ENCODE peak calls at places on chromosomes 5 and 9, in six cellular contexts. U, V, Q, R, L and M are unnamed samples.

GRCh38 chr5:53243403-53243802 is 133.8 kb upstream of the MOCS2 start:
- DNase-seq in R (no peak), Q (no peak), L (no peak), U (no peak), V (no peak), M (no peak)

GRCh38 chr5:58507715-58508114 is 16.5 kb downstream of the GAPT start:
- DNase-seq in L (no peak), Q (no peak), R (no peak), V (no peak), U (no peak), M (no peak)

GRCh38 chr9:33125871-33126822 is 41.0 kb downstream of the B4GALT1 start:
- DNase-seq in L (no peak), Q (no peak), V (no peak), U (no peak), R (no peak), M (no peak)

GRCh38 chr5:43137326-43137725 is 16.6 kb downstream of the ZNF131 start:
- DNase-seq in U (no peak), R (no peak), Q (no peak), L (no peak), V (no peak), M (no peak)

GRCh38 chr5:172926796-172927195 is 32.4 kb upstream of the RPL26L1 start:
- DNase-seq in R (no peak), L (no peak), V (no peak), Q (no peak), U (no peak), M (no peak)

GRCh38 chr5:176594554-176594953 is 15.4 kb downstream of the GPRIN1 start:
- DNase-seq in R (no peak), L (no peak), V (no peak), Q (no peak), U (no peak), M (no peak)

GRCh38 chr5:115100556-115100955 is 69.2 kb downstream of the TRIM36 start:
- DNase-seq in L (no peak), Q (no peak), V (no peak), U (no peak), R (no peak), M (no peak)

GRCh38 chr5:93421987-93422391 is 159.0 kb downstream of the NR2F1-AS1 start:
- DNase-seq in R (no peak), L (no peak), Q (no peak), U (peak), V (no peak), M (no peak)

GRCh38 chr5:56164371-56164770 is 68.8 kb downstream of the ANKRD55 start:
- DNase-seq in R (no peak), L (no peak), Q (no peak), V (no peak), U (peak), M (no peak)

GRCh38 chr5:15142458-15142857 is 270.9 kb upstream of the ANKH start:
- DNase-seq in V (no peak), Q (no peak), R (no peak), L (no peak), U (no peak), M (no peak)

GRCh38 chr9:34568783-34569182 is 20.7 kb downstream of the CNTFR start:
- DNase-seq in R (no peak), V (no peak), L (no peak), U (peak), Q (no peak), M (no peak)

GRCh38 chr5:155116456-155117251 is 103.1 kb downstream of the KIF4B start:
- DNase-seq in R (no peak), V (no peak), Q (no peak), L (peak), U (no peak), M (peak)

GRCh38 chr9:93268551-93269314 is 84.8 kb downstream of the WNK2 start:
- DNase-seq in U (peak), Q (no peak), R (no peak), V (no peak), L (no peak), M (peak)

GRCh38 chr9:131969469-131969989 is 110.1 kb downstream of the MED27 start:
- DNase-seq in R (no peak), L (no peak), Q (no peak), U (peak), V (no peak), M (no peak)

GRCh38 chr5:154055225-154055624 is 16.5 kb downstream of the MFAP3 start:
- DNase-seq in V (no peak), L (no peak), R (no peak), U (no peak), Q (no peak), M (no peak)

GRCh38 chr5:2175842-2176404 is 293.2 kb upstream of the IRX4 start:
- DNase-seq in V (no peak), R (no peak), Q (no peak), L (no peak), U (no peak), M (no peak)

GRCh38 chr9:96619109-96619435 is 571 bp downstream of the CDC14B start:
- DNase-seq in Q (no peak), V (no peak), U (peak), L (no peak), R (no peak), M (no peak)

GRCh38 chr9:96619491-96620154 is at the start of gene CDC14B:
- DNase-seq in U (peak), R (no peak), V (peak), Q (peak), L (peak), M (peak)

GRCh38 chr9:96616817-96617438 is 2.7 kb downstream of the CDC14B start:
- DNase-seq in R (no peak), V (no peak), Q (no peak), L (no peak), U (no peak), M (no peak)

GRCh38 chr9:96617439-96618185 is 2.0 kb downstream of the CDC14B start:
- DNase-seq in U (no peak), V (no peak), R (no peak), Q (no peak), L (no peak), M (no peak)

DNA sequence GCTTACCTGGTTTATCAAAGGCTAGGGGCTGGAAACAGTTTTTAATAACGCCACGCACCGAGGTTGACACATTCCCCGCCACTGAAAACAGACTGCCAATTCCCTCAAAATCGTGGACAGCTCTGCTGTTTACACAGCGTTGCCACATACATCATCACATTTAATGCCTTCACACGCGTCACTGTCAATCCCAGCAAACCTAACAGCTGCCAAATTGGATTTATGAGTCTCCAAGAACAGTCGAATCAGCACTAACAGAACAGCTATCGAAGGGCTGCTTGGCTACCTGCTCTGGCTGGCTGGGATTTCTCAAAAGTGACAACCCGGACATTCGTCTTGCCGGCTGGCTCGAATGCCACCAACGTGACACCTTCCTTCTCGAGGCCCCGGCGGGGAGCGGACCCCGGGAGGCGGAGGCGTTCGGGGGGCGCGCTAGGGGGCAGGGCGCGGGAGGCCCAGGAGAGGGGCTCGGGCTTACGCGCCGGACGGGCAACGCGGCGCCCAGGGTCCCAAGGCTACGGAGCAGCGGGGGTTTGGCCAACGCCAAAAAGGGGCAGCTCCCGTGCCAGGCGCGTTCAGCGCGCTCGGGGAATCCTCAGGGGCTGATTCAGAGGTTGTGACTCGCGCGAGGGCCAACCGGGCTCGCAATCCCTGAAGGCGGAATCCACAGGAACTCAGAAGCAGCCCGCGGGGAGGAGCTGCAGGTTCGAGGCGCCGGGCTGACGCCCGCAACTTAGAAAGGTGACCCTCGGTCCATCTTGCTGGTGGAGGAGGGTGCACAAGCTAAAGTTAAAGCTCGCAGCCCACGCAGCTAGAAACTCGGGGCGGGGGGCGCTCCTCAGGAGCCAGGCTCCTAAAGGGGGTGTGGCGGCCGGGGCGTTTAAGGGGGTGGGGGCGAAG is 1.2 kb downstream of the CDC14B start:
- DNase-seq in R (no peak), U (peak), V (no peak), L (peak), Q (no peak), M (no peak)
- TF ChIP-seq JUND in R (no peak), U (no peak), V (no peak), L (no peak), Q (no peak), M (no peak)

DNA sequence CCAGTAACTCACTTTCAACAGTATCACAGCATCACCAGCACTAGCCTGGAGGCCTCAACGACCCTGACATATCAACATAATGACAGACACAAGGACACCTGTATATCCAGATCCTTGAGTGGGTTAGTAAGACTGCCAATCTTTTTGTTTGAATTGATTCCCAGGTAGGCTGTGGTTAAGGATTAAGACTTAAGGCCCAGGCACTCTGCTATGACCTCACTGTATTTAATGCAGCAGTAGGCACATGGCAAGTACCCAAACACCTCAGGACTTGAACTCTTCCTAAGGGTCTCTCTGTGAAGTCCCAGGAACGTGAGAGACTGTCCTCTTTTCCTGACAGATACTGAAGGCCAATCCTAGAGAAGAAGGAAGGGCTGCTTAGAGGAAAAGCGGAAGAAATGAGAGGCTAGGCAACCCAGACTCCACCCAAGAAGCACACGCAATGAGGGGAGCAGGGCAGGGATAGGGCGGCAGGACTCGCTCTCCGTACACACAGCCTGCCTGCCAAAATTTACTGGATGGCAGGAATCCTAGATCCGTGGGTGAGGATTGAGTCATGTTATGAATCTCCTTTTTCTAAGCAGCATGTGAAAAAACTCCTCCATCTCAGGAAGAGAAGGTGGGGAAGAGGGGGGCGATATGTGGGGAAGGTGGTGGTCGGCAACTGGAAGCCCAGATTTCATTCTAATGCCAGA is 93.4 kb downstream of the SIL1 start:
- DNase-seq in V (no peak), L (no peak), U (no peak), R (no peak), Q (no peak), M (no peak)
- TF ChIP-seq JUND in V (no peak), L (no peak), U (no peak), R (no peak), Q (no peak), M (no peak)

GRCh38 chr9:95623614-95624013 is 106.8 kb upstream of the PTCH1 start:
- DNase-seq in V (no peak), L (no peak), U (no peak), R (no peak), Q (no peak), M (no peak)

GRCh38 chr9:95629585-95629984 is 112.8 kb upstream of the PTCH1 start:
- DNase-seq in U (no peak), Q (no peak), V (no peak), L (no peak), R (no peak), M (no peak)

GRCh38 chr9:95626885-95627558 is 110.3 kb upstream of the PTCH1 start:
- DNase-seq in V (no peak), L (no peak), U (no peak), R (no peak), Q (no peak), M (no peak)

GRCh38 chr9:95626341-95626740 is 109.6 kb upstream of the PTCH1 start:
- DNase-seq in Q (no peak), V (no peak), U (no peak), L (no peak), R (no peak), M (no peak)

DNA sequence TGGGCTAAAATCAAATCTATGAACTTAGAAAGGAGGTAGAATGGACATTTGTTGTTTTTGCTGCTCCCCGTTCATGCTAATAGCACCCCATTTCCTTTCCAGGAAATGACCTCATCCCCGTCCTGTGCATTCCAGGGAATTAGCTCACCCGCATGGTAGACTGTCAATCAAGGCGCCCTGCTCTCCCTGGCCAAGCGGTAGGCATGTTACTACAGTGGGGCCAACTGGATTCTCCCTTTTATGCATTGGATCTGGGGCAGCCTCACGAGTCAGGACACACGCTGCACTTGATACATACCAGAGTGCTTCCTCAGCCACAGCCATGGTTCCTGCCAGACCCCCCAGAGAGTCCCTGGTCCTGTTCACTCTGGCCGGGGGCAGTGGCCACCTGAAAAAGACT is 111.0 kb upstream of the PTCH1 start:
- DNase-seq in V (no peak), L (no peak), R (no peak), Q (no peak), U (no peak), M (no peak)
- TF ChIP-seq JUND in V (no peak), L (no peak), R (no peak), Q (no peak), U (no peak), M (no peak)

DNA sequence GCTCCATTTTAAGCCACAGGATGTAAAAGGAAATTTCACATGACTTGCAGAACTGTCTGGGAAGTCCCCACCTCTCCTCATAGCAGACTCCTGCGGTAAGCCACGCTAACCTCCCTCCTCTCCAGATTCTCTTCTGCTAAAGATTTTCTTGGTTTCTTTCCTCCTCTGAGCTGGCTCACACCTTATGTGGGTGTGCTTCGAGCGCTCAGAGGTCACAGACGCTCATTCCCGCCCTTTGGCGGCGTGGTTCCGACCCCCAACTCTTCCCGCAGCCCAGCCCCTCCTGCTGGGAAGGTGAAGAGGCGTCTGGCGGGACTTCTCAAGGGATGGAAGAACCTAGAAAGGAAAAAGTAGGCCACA is 32.9 kb upstream of the CDK20 start:
- DNase-seq in V (no peak), U (no peak), L (no peak), R (no peak), Q (no peak), M (no peak)
- TF ChIP-seq JUND in V (no peak), U (no peak), L (no peak), R (no peak), Q (no peak), M (no peak)